ENCODE peak calls at places on chromosomes 3 and 15, in ten cellular contexts. Y, D, S, M, B, I, A, E, F and O are unnamed samples.

GRCh38 chr3:175208316-175208715 is 349.2 kb downstream of the NAALADL2 start:
- DNase-seq in D (peak), I (no peak), F (peak), M (no peak), Y (peak), E (no peak), A (no peak), B (no peak), S (no peak), O (no peak)

GRCh38 chr3:167684389-167684993 is 30.7 kb upstream of the WDR49 start:
- DNase-seq in S (no peak), I (no peak), M (peak), E (peak), Y (peak), D (peak), B (peak), A (peak), F (peak), O (no peak)

GRCh38 chr3:177430653-177431052 is 233.4 kb upstream of the TBL1XR1 start:
- DNase-seq in D (no peak), S (no peak), I (peak), M (no peak), Y (no peak), A (no peak), E (no peak), F (no peak), B (no peak), O (no peak)

GRCh38 chr15:99450896-99451358 is 114.9 kb upstream of the MEF2A start:
- DNase-seq in M (no peak), E (peak), I (peak), D (no peak), S (peak), Y (peak), F (no peak), A (peak), B (no peak), O (peak)

GRCh38 chr15:60695713-60696522 is 217.0 kb upstream of the ICE2 start:
- DNase-seq in F (no peak), D (peak), E (no peak), M (no peak), Y (peak), A (no peak), S (no peak), I (no peak), B (no peak), O (peak)

GRCh38 chr3:137191133-137191923 is 233.5 kb downstream of the IL20RB start:
- DNase-seq in S (no peak), E (no peak), D (no peak), B (no peak), F (no peak), I (no peak), A (no peak), Y (peak), M (no peak), O (no peak)

GRCh38 chr3:88003115-88003755 is 55.6 kb downstream of the CGGBP1 start:
- DNase-seq in B (peak), S (no peak), E (peak), A (peak), M (no peak), F (peak), I (peak), D (peak), Y (peak), O (no peak)

GRCh38 chr15:64693134-64693533 is 82.3 kb downstream of the RBPMS2 start:
- DNase-seq in M (no peak), A (no peak), B (no peak), I (no peak), Y (peak), E (no peak), S (no peak), F (peak), D (peak), O (no peak)

GRCh38 chr3:117278424-117279190 is 569.0 kb downstream of the TUSC7 start:
- DNase-seq in M (no peak), Y (peak), S (no peak), D (peak), I (no peak), A (no peak), E (peak), F (peak), B (no peak), O (no peak)

GRCh38 chr3:14439501-14440167 is 37.2 kb downstream of the SLC6A6 start:
- DNase-seq in B (no peak), D (peak), A (peak), F (peak), I (no peak), Y (no peak), E (peak), S (no peak), M (no peak), O (no peak)

GRCh38 chr3:57007513-57008415 is 52.7 kb upstream of the SPATA12 start:
- DNase-seq in F (peak), S (no peak), D (peak), I (peak), E (peak), B (no peak), A (no peak), Y (peak), M (no peak), O (no peak)

GRCh38 chr3:18425641-18426403 is 683 bp upstream of the SATB1 start:
- DNase-seq in I (peak), Y (peak), B (peak), F (no peak), M (peak), A (peak), S (peak), D (no peak), E (peak), O (peak)

GRCh38 chr15:60720493-60721231 is 241.7 kb upstream of the ICE2 start:
- DNase-seq in I (no peak), F (no peak), A (no peak), E (peak), M (peak), D (no peak), S (peak), Y (no peak), B (no peak), O (peak)

GRCh38 chr3:178443634-178444033 is 92.6 kb upstream of the KCNMB2 start:
- DNase-seq in A (no peak), Y (peak), M (no peak), F (peak), B (peak), S (no peak), E (no peak), I (no peak), D (no peak), O (no peak)

GRCh38 chr3:100893590-100893989 is 99.6 kb downstream of the ABI3BP start:
- DNase-seq in S (no peak), A (no peak), E (peak), Y (peak), I (peak), B (no peak), M (no peak), F (peak), D (peak), O (no peak)

GRCh38 chr3:63656791-63657190 is 4.3 kb downstream of the SNTN start:
- DNase-seq in E (no peak), M (no peak), D (peak), F (peak), Y (peak), A (no peak), B (no peak), S (no peak), I (no peak), O (no peak)

GRCh38 chr15:70248116-70249025 is 150.7 kb upstream of the TLE3 start:
- DNase-seq in E (no peak), B (no peak), A (no peak), Y (no peak), S (no peak), M (no peak), I (peak), F (no peak), D (no peak), O (no peak)

GRCh38 chr3:66255865-66256264 is 35.1 kb downstream of the SLC25A26 start:
- DNase-seq in B (no peak), D (no peak), I (no peak), E (no peak), F (no peak), M (no peak), S (no peak), A (no peak), Y (no peak), O (no peak)

GRCh38 chr3:195458188-195458800 is 15.5 kb upstream of the ACAP2 start:
- DNase-seq in S (no peak), A (no peak), I (no peak), D (peak), B (peak), F (no peak), E (no peak), Y (no peak), M (no peak), O (no peak)

GRCh38 chr3:147008886-147009285 is 397.5 kb downstream of the ZIC4 start:
- DNase-seq in A (no peak), S (no peak), I (no peak), D (no peak), F (peak), Y (peak), E (no peak), M (no peak), B (no peak), O (no peak)

GRCh38 chr15:81215983-81216382 is 19.3 kb downstream of the IL16 start:
- DNase-seq in F (no peak), B (no peak), E (no peak), Y (no peak), A (no peak), I (no peak), M (no peak), D (no peak), S (no peak), O (no peak)

GRCh38 chr3:71753716-71754609 is at the start of gene GPR27:
- DNase-seq in F (peak), I (peak), B (no peak), M (no peak), A (no peak), Y (peak), S (no peak), D (peak), E (peak), O (peak)

GRCh38 chr3:25423780-25424179 is 4.3 kb upstream of the RARB start:
- DNase-seq in E (no peak), M (no peak), D (peak), I (no peak), B (no peak), F (peak), S (no peak), A (no peak), Y (peak), O (no peak)

GRCh38 chr15:38144921-38145320 is 107.7 kb upstream of the SPRED1 start:
- DNase-seq in I (no peak), D (peak), A (no peak), F (peak), M (no peak), B (no peak), S (no peak), E (no peak), Y (peak), O (no peak)

GRCh38 chr3:160390554-160391138 is 8.4 kb downstream of the IFT80 start:
- DNase-seq in I (no peak), D (no peak), M (no peak), Y (no peak), F (no peak), A (no peak), S (no peak), B (no peak), E (no peak), O (no peak)

GRCh38 chr3:158127250-158128219 is 17.6 kb downstream of the RSRC1 start:
- DNase-seq in F (peak), D (peak), I (no peak), S (no peak), M (no peak), Y (peak), A (no peak), B (no peak), E (no peak), O (no peak)